ENCODE peak calls at places on chromosomes 2 and 18, in seven cellular contexts. I, Z, G, V, L, N and E are unnamed samples.

GRCh38 chr2:26807788-26808460 is 22.1 kb downstream of the CENPA start:
- DNase-seq in I (no peak), Z (no peak), G (no peak), V (no peak), L (no peak), N (peak), E (no peak)

GRCh38 chr18:25467226-25468065 is 115.5 kb upstream of the ZNF521 start:
- DNase-seq in I (no peak), Z (no peak), G (no peak), V (no peak), L (no peak), N (no peak), E (no peak)

GRCh38 chr2:17578466-17578928 is 38.0 kb downstream of the VSNL1 start:
- DNase-seq in I (peak), Z (no peak), G (no peak), V (peak), L (peak), N (no peak), E (no peak)

GRCh38 chr18:64416990-64417389 is 268.1 kb upstream of the LINC00305 start:
- DNase-seq in I (no peak), Z (no peak), G (no peak), V (no peak), L (no peak), N (no peak), E (no peak)

GRCh38 chr2:79944205-79944604 is 360.3 kb downstream of the LRRTM1 start:
- DNase-seq in I (no peak), Z (no peak), G (no peak), V (no peak), L (no peak), N (no peak), E (no peak)

GRCh38 chr2:53103661-53104060 is 663.9 kb upstream of the CHAC2 start:
- DNase-seq in I (no peak), Z (no peak), G (no peak), V (no peak), L (no peak), N (no peak), E (no peak)

GRCh38 chr2:125745514-125745913 is 910.4 kb upstream of the GYPC start:
- DNase-seq in I (no peak), Z (no peak), G (peak), V (peak), L (peak), N (peak), E (peak)

GRCh38 chr2:29606105-29606871 is 315.1 kb downstream of the ALK start:
- DNase-seq in I (no peak), Z (no peak), G (no peak), V (no peak), L (no peak), N (no peak), E (no peak)

GRCh38 chr2:190863946-190864345 is 16.7 kb upstream of the GLS start:
- DNase-seq in I (no peak), Z (no peak), G (no peak), V (no peak), L (no peak), N (no peak), E (no peak)

GRCh38 chr18:12023375-12023774 is 42.1 kb downstream of the IMPA2 start:
- DNase-seq in I (no peak), Z (no peak), G (no peak), V (no peak), L (no peak), N (no peak), E (no peak)

GRCh38 chr2:159737292-159737916 is 25.1 kb downstream of the MARCHF7 start:
- DNase-seq in I (no peak), Z (no peak), G (no peak), V (no peak), L (no peak), N (no peak), E (no peak)

GRCh38 chr2:72334806-72335205 is 187.1 kb upstream of the CYP26B1 start:
- DNase-seq in I (no peak), Z (no peak), G (no peak), V (no peak), L (no peak), N (no peak), E (no peak)

GRCh38 chr2:133817680-133818566 is 249.7 kb upstream of the NCKAP5 start:
- DNase-seq in I (no peak), Z (no peak), G (no peak), V (no peak), L (peak), N (peak), E (no peak)

GRCh38 chr2:75290600-75291140 is 91.3 kb upstream of the TACR1 start:
- DNase-seq in I (no peak), Z (no peak), G (no peak), V (no peak), L (no peak), N (no peak), E (no peak)

GRCh38 chr2:103161456-103162289 is 399.8 kb downstream of the TMEM182 start:
- DNase-seq in I (peak), Z (peak), G (peak), V (no peak), L (peak), N (peak), E (no peak)

GRCh38 chr18:31946305-31947046 is 3.5 kb upstream of the TRAPPC8 start:
- DNase-seq in I (no peak), Z (no peak), G (no peak), V (no peak), L (no peak), N (no peak), E (peak)

GRCh38 chr2:43136011-43136799 is 90.2 kb downstream of the ZFP36L2 start:
- DNase-seq in I (no peak), Z (no peak), G (no peak), V (no peak), L (no peak), N (peak), E (no peak)

GRCh38 chr18:47632970-47633635 is 297.4 kb downstream of the SMAD2 start:
- DNase-seq in I (no peak), Z (no peak), G (no peak), V (no peak), L (no peak), N (peak), E (no peak)

GRCh38 chr2:61090386-61090921 is 24.8 kb downstream of the SANBR start:
- DNase-seq in I (no peak), Z (no peak), G (no peak), V (no peak), L (peak), N (no peak), E (no peak)

GRCh38 chr2:10329584-10329879 is 26.8 kb downstream of the HPCAL1 start:
- DNase-seq in I (no peak), Z (no peak), G (no peak), V (no peak), L (peak), N (no peak), E (no peak)

GRCh38 chr18:23166863-23167531 is 31.7 kb downstream of the CABLES1 start:
- DNase-seq in I (no peak), Z (no peak), G (no peak), V (no peak), L (no peak), N (peak), E (no peak)

GRCh38 chr2:196113061-196113974 is 44.7 kb upstream of the DNAH7 start:
- DNase-seq in I (no peak), Z (no peak), G (no peak), V (no peak), L (no peak), N (no peak), E (no peak)

GRCh38 chr18:74480149-74480651 is 16.0 kb upstream of the CNDP2 start:
- DNase-seq in I (no peak), Z (no peak), G (peak), V (no peak), L (peak), N (no peak), E (no peak)

GRCh38 chr18:37218022-37218590 is 347.5 kb downstream of the CELF4 start:
- DNase-seq in I (no peak), Z (no peak), G (no peak), V (no peak), L (no peak), N (no peak), E (no peak)

GRCh38 chr2:53949457-53949856 is 21.3 kb downstream of the PSME4 start:
- DNase-seq in I (no peak), Z (no peak), G (no peak), V (no peak), L (no peak), N (no peak), E (no peak)

GRCh38 chr2:11996618-11997017 is 250.2 kb downstream of the LPIN1 start:
- DNase-seq in I (no peak), Z (no peak), G (no peak), V (no peak), L (no peak), N (no peak), E (no peak)

GRCh38 chr2:221833972-221834371 is 261.9 kb upstream of the EPHA4 start:
- DNase-seq in I (no peak), Z (no peak), G (no peak), V (no peak), L (no peak), N (no peak), E (no peak)

GRCh38 chr2:150710916-150711315 is 223.4 kb upstream of the RND3 start:
- DNase-seq in I (no peak), Z (no peak), G (no peak), V (no peak), L (no peak), N (no peak), E (no peak)

GRCh38 chr18:34840416-34840815 is 130.3 kb downstream of the DTNA start:
- DNase-seq in I (no peak), Z (no peak), G (no peak), V (no peak), L (no peak), N (no peak), E (no peak)

GRCh38 chr2:215536476-215536875 is 100.6 kb upstream of the FN1 start:
- DNase-seq in I (no peak), Z (no peak), G (no peak), V (no peak), L (no peak), N (no peak), E (no peak)

DNA sequence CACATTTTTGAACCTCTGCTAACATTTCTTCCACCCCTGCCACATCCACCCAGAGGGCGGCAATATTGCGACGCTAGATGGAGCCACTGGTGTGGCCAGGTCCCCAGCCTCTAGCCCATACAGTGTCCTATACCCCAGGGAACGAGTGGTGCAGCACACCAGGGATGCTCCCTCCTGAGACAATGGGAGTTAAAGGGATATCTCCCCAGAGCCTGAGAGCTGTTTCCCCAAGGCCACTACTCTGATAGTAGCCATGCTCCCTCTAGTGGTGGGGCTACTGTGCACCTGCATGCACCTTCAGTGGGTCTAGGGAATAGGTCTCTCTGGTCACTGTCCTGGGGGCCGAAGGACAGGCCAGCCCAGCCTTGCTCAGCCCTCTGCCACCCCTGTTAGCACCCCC is 336.4 kb upstream of the FSHR start:
- DNase-seq in I (peak), Z (peak), G (peak), V (no peak), L (peak), N (no peak), E (peak)
- TF ChIP-seq TAF1 in I (no peak), Z (no peak), G (no peak), V (no peak), L (no peak), N (no peak), E (no peak)

DNA sequence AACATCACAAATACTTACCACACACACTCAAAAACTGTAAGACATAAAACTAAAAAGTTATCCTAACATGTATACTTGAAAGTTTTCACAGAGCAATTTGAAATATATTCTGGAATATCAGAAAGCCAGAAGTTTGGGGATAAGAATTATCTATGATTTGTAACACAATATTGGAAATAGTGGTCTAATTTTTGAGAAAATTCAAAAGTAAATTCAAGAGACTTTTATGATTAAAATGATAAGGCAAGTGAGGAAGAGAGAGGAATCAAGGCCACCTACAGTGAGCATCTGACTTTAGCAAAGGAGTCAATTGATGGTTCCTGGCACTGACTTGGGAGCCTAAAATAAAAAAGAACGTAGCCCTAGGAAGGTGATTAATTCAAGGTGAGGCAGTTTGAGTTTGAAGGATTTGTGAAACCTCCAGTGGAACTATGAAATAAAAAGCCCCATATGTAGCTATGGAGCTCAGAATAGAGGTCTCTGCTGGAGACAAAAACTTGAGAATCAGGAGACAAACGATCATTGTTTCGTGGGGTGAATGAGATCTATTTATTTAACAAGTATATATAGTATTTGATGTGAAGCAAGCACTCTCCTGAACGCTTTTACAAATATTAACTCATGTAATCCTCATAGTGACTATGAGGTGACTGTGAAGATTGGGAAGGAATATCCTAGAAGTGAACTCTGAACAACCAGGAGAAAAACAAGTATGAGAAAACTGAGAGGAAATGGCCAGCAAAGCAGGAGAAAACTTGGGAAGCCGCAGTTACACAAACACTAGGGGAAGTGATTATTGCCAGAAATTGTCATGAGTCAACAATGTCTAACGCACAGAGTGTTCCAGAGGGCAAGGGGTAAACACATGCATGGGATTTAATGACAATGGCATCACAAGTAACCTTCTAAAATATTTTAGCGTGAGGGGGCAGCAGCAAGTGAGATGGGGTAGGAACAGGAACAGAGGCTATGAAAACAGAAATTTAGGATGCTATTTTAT is 12.8 kb downstream of the TFPI start:
- DNase-seq in I (no peak), Z (no peak), G (no peak), V (no peak), L (peak), N (no peak), E (no peak)
- TF ChIP-seq TAF1 in I (no peak), Z (no peak), G (no peak), V (no peak), L (no peak), N (no peak), E (no peak)

DNA sequence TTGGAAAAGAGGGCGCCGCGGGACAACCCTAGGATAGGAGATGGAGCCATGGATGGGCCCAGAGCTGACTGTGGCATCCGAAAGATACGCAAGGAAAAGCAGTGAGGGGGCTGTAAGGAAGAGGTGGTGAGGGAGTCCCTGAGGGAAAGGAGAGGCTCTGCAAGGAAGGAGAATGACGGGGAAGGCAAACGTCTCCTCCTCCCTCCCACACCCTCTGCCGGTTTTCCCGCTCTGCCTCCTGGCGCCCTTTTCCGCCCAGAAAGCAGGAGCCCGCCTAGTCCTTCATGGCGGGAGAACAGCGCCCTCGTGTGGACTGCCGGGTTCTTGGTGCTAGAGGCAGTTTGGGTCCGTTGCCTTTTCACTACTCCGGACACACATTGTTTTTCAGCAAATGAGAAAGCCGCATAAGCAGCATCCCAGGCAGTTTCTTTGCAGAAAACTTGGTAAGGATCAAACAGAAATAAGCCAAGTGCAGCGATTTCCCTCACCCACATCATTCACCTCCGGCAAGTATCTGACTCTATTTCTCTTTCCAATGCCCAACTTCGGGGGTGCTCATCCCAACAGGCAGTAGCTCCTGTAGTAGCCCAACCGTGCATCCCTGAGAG is 200.4 kb downstream of the INO80D start:
- DNase-seq in I (peak), Z (peak), G (peak), V (no peak), L (peak), N (peak), E (peak)
- TF ChIP-seq TAF1 in I (no peak), Z (no peak), G (no peak), V (no peak), L (no peak), N (no peak), E (peak)

DNA sequence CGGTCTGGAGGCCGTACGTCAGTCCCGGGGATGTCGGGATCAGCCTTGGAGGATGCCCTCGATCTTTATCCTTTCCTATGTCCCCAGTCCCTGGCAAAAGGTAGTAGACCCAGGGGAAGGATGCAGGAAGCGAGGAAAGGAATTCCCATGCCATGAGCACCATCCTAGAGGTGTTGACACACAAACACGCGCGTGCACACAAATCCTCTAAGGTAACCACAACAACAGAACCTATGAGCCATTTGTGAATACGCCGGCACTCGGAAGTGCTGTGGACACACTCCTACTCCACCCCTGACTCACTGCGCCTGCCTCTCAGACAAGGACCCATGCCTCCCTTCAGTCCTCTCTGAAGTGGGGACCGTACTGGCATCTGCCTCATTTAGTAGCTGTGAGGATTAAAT is 11.3 kb upstream of the MLPH start:
- DNase-seq in I (no peak), Z (no peak), G (no peak), V (no peak), L (no peak), N (no peak), E (no peak)
- TF ChIP-seq TAF1 in I (no peak), Z (no peak), G (no peak), V (no peak), L (no peak), N (no peak), E (no peak)

GRCh38 chr18:60552948-60553347 is 180.4 kb upstream of the MC4R start:
- DNase-seq in I (no peak), Z (no peak), G (no peak), V (no peak), L (no peak), N (no peak), E (no peak)

GRCh38 chr18:60543646-60544045 is 171.1 kb upstream of the MC4R start:
- DNase-seq in I (no peak), Z (no peak), G (no peak), V (no peak), L (no peak), N (no peak), E (no peak)

GRCh38 chr18:60554961-60555360 is 182.4 kb upstream of the MC4R start:
- DNase-seq in I (no peak), Z (no peak), G (no peak), V (no peak), L (no peak), N (no peak), E (no peak)

GRCh38 chr18:60549338-60549960 is 176.9 kb upstream of the MC4R start:
- DNase-seq in I (no peak), Z (no peak), G (peak), V (no peak), L (peak), N (peak), E (peak)
- TF ChIP-seq TAF1 in I (no peak), Z (no peak), G (no peak), V (no peak), L (no peak), N (no peak), E (no peak)

GRCh38 chr2:58973831-58974281 is 732.7 kb upstream of the FANCL start:
- DNase-seq in I (no peak), Z (no peak), G (no peak), V (no peak), L (no peak), N (peak), E (no peak)
- TF ChIP-seq TAF1 in I (no peak), Z (no peak), G (no peak), V (no peak), L (no peak), N (no peak), E (peak)

GRCh38 chr18:35880788-35881455 is 91.6 kb upstream of the RMP24 start:
- DNase-seq in I (no peak), Z (no peak), G (peak), V (no peak), L (no peak), N (no peak), E (no peak)
- TF ChIP-seq TAF1 in I (no peak), Z (no peak), G (no peak), V (no peak), L (no peak), N (no peak), E (no peak)

GRCh38 chr2:203394519-203395227 is 66.5 kb downstream of the ABI2 start:
- DNase-seq in I (no peak), Z (no peak), G (peak), V (no peak), L (no peak), N (peak), E (no peak)

GRCh38 chr2:203396667-203397066 is 68.5 kb downstream of the ABI2 start:
- DNase-seq in I (no peak), Z (no peak), G (no peak), V (no peak), L (peak), N (peak), E (peak)

GRCh38 chr2:203400805-203401585 is 72.8 kb downstream of the ABI2 start:
- DNase-seq in I (no peak), Z (no peak), G (no peak), V (no peak), L (no peak), N (no peak), E (no peak)

GRCh38 chr2:203395858-203396257 is 67.7 kb downstream of the ABI2 start:
- DNase-seq in I (no peak), Z (no peak), G (no peak), V (no peak), L (no peak), N (no peak), E (no peak)

DNA sequence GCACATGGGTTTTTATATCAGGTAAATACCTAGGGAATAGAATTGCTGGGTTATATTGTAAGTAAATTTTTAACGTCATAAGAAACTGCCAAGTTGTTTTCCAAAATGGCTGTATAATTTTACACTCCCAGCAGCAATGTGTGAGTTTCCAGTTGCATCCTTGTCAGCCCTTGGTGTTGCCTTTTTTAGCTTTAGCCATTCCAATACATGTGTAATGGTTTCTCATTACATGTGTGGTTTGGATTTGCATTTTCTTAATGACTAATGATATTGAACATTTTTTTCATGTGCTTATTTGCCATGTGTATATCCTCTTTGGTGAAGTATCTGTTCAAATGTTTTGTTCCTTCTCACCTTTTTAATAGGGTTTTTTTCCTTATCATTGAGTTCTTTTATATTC is 70.8 kb downstream of the ABI2 start:
- DNase-seq in I (no peak), Z (no peak), G (no peak), V (no peak), L (no peak), N (no peak), E (no peak)
- TF ChIP-seq TAF1 in I (no peak), Z (no peak), G (no peak), V (no peak), L (no peak), N (no peak), E (no peak)

GRCh38 chr2:163779970-163780597 is 44.3 kb upstream of the FIGN start:
- DNase-seq in I (no peak), Z (no peak), G (no peak), V (no peak), L (peak), N (no peak), E (no peak)
- TF ChIP-seq TAF1 in I (no peak), Z (no peak), G (no peak), V (no peak), L (no peak), N (no peak), E (no peak)